ENCODE peak calls at places on chromosomes 5 and 9, in nine cellular contexts. W, X, Y, D, P, J, T, A and V are unnamed samples.

GRCh38 chr9:126307306-126308061 is 19.1 kb upstream of the MVB12B start:
- DNase-seq in T (no peak), P (no peak), J (no peak), D (no peak), X (no peak), Y (no peak), A (no peak), W (no peak), V (no peak)

GRCh38 chr5:82386576-82386975 is 108.4 kb upstream of the RPS23 start:
- DNase-seq in A (no peak), X (no peak), P (no peak), D (no peak), J (no peak), W (no peak), Y (no peak), T (no peak), V (no peak)

GRCh38 chr5:39052141-39052540 is 22.1 kb downstream of the RICTOR start:
- DNase-seq in X (no peak), D (no peak), P (no peak), Y (no peak), T (no peak), W (no peak), J (no peak), A (no peak), V (no peak)

GRCh38 chr5:154714271-154714986 is 40.7 kb upstream of the LARP1 start:
- DNase-seq in P (no peak), W (no peak), X (no peak), J (no peak), Y (no peak), T (no peak), A (no peak), D (peak), V (peak)

GRCh38 chr5:126138475-126139005 is 284.7 kb upstream of the GRAMD2B start:
- DNase-seq in T (no peak), Y (no peak), J (no peak), X (no peak), P (no peak), A (no peak), W (no peak), D (no peak), V (no peak)

GRCh38 chr5:109585012-109585599 is 104.6 kb upstream of the MAN2A1 start:
- DNase-seq in X (no peak), Y (no peak), P (no peak), W (no peak), D (no peak), J (no peak), A (no peak), T (no peak), V (no peak)

GRCh38 chr9:137497921-137498719 is 39.0 kb upstream of the NSMF start:
- DNase-seq in W (no peak), T (no peak), J (no peak), A (no peak), X (no peak), D (no peak), Y (peak), P (no peak), V (no peak)

GRCh38 chr5:89081360-89081759 is 198.4 kb upstream of the MEF2C start:
- DNase-seq in Y (no peak), A (no peak), D (peak), T (no peak), P (no peak), W (no peak), J (no peak), X (no peak), V (no peak)

GRCh38 chr5:113236536-113237308 is 198.1 kb downstream of the TSSK1B start:
- DNase-seq in D (no peak), X (no peak), W (no peak), Y (no peak), T (no peak), P (no peak), A (no peak), J (no peak), V (no peak)

GRCh38 chr5:67211926-67212325 is 15.3 kb upstream of the CD180 start:
- DNase-seq in D (no peak), A (no peak), P (no peak), W (no peak), Y (no peak), J (no peak), T (no peak), X (no peak), V (no peak)

GRCh38 chr9:16618524-16618923 is 251.9 kb downstream of the BNC2 start:
- DNase-seq in Y (no peak), P (no peak), J (no peak), D (no peak), W (no peak), X (no peak), A (no peak), T (no peak), V (no peak)

GRCh38 chr9:33103381-33104110 is 27.1 kb upstream of the SMU1 start:
- DNase-seq in P (no peak), W (no peak), X (no peak), A (no peak), T (no peak), Y (no peak), J (no peak), D (no peak), V (no peak)

GRCh38 chr9:135093911-135094584 is 6.6 kb downstream of the OLFM1 start:
- DNase-seq in P (no peak), D (no peak), Y (no peak), X (no peak), J (no peak), T (no peak), A (no peak), W (no peak), V (no peak)

GRCh38 chr9:129391215-129391614 is 213.2 kb upstream of the IER5L start:
- DNase-seq in Y (no peak), P (no peak), W (no peak), T (no peak), J (no peak), A (no peak), X (peak), D (no peak), V (no peak)

GRCh38 chr9:127767405-127767804 is 11.1 kb downstream of the SH2D3C start:
- DNase-seq in T (no peak), P (no peak), A (peak), D (no peak), W (no peak), J (no peak), Y (no peak), X (no peak), V (no peak)

GRCh38 chr5:141437208-141437607 is 6.9 kb downstream of the PCDHGA12 start:
- DNase-seq in T (no peak), J (no peak), A (no peak), P (no peak), Y (no peak), W (no peak), X (no peak), D (no peak), V (no peak)

GRCh38 chr5:96340357-96340756 is 92.7 kb downstream of the PCSK1 start:
- DNase-seq in J (no peak), X (no peak), A (no peak), W (no peak), T (no peak), Y (no peak), P (no peak), D (no peak), V (no peak)

GRCh38 chr5:118435131-118435530 is 553.2 kb downstream of the DTWD2 start:
- DNase-seq in D (no peak), A (no peak), P (no peak), X (no peak), Y (no peak), J (no peak), T (no peak), W (no peak), V (no peak)

GRCh38 chr9:76431601-76432000 is 27.4 kb upstream of the GCNT1 start:
- DNase-seq in X (no peak), T (no peak), D (no peak), J (no peak), A (no peak), P (no peak), Y (no peak), W (no peak), V (no peak)

GRCh38 chr9:134357631-134358025 is 31.4 kb downstream of the RXRA start:
- DNase-seq in D (no peak), W (no peak), X (no peak), P (no peak), J (no peak), T (no peak), A (no peak), Y (no peak), V (no peak)

GRCh38 chr9:77158772-77159513 is 18.4 kb upstream of the VPS13A start:
- DNase-seq in W (no peak), J (no peak), T (no peak), A (no peak), P (no peak), X (no peak), Y (no peak), D (no peak), V (no peak)

GRCh38 chr9:136014147-136014927 is 53.2 kb upstream of the UBAC1 start:
- DNase-seq in Y (peak), P (peak), J (no peak), X (no peak), A (no peak), W (peak), T (no peak), D (no peak), V (peak)